ENCODE peak calls at places on chromosomes 4 and X, in six cellular contexts. N is H9; R is thyroid gland; D is CD8-positive, alpha-beta T cell; Q is A549; O is PC-9. C is an unnamed sample.

GRCh38 chrX:137051978-137052640 is 18.3 kb upstream of the GPR101 start:
- DNase-seq in N (peak; percentile 75), R (peak; percentile 49), D (peak; percentile 62), Q (peak; percentile 49), O (peak; percentile 66), C (no peak)

GRCh38 chr4:2888826-2889225 is 45.2 kb downstream of the ADD1 start:
- DNase-seq in N (no peak), R (no peak), D (no peak), Q (no peak), O (no peak), C (no peak)

GRCh38 chr4:94909645-94910044 is 151.9 kb downstream of the BMPR1B start:
- DNase-seq in N (no peak), R (no peak), D (no peak), Q (no peak), O (no peak), C (no peak)

GRCh38 chrX:151359931-151360871 is 36.8 kb upstream of the VMA21 start:
- DNase-seq in N (peak; percentile 64), R (peak; percentile 39), D (peak; percentile 12), Q (no peak), O (peak; percentile 19), C (no peak)

GRCh38 chr4:2792711-2793577 is at the start of gene SH3BP2:
- DNase-seq in N (peak; percentile 85), R (peak; percentile 80), D (no peak), Q (peak; percentile 56), O (peak; percentile 72), C (no peak)

GRCh38 chrX:63657821-63658220 is 127.2 kb downstream of the ARHGEF9 start:
- DNase-seq in N (no peak), R (no peak), D (no peak), Q (peak; percentile 0), O (peak; percentile 54), C (no peak)

GRCh38 chrX:150038977-150039599 is 100.8 kb upstream of the EOLA2 start:
- DNase-seq in N (no peak), R (no peak), D (no peak), Q (peak; percentile 12), O (no peak), C (no peak)

GRCh38 chr4:76809594-76810305 is 88.2 kb downstream of the SOWAHB start:
- DNase-seq in N (no peak), R (peak; percentile 83), D (no peak), Q (peak; percentile 4), O (no peak), C (no peak)

GRCh38 chrX:47218920-47219815 is 687 bp downstream of the CDK16 start:
- DNase-seq in N (peak; percentile 55), R (peak; percentile 44), D (peak; percentile 13), Q (peak; percentile 29), O (peak; percentile 17), C (no peak)

GRCh38 chr4:174523003-174523693 is 860 bp upstream of the HPGD start:
- DNase-seq in N (no peak), R (no peak), D (no peak), Q (peak; percentile 21), O (no peak), C (no peak)

GRCh38 chr4:100081511-100081910 is 108.8 kb downstream of the DDIT4L start:
- DNase-seq in N (no peak), R (no peak), D (no peak), Q (no peak), O (no peak), C (no peak)

GRCh38 chr4:86661418-86661817 is 67.3 kb downstream of the PTPN13 start:
- DNase-seq in N (no peak), R (no peak), D (no peak), Q (no peak), O (no peak), C (no peak)

GRCh38 chr4:64756016-64756415 is 346.8 kb upstream of the TECRL start:
- DNase-seq in N (no peak), R (no peak), D (no peak), Q (no peak), O (no peak), C (no peak)

GRCh38 chr4:177778623-177779022 is 336.4 kb upstream of the AGA start:
- DNase-seq in N (no peak), R (no peak), D (no peak), Q (no peak), O (no peak), C (no peak)

GRCh38 chr4:140308366-140309123 is 64.9 kb upstream of the SCOC start:
- DNase-seq in N (no peak), R (no peak), D (no peak), Q (peak; percentile 14), O (peak; percentile 21), C (no peak)

GRCh38 chr4:110197421-110198398 is 705 bp downstream of the ELOVL6 start:
- DNase-seq in N (peak; percentile 39), R (peak; percentile 17), D (peak; percentile 10), Q (peak; percentile 22), O (no peak), C (no peak)

GRCh38 chr4:110543577-110543976 is 67.6 kb downstream of the ENPEP start:
- DNase-seq in N (no peak), R (no peak), D (no peak), Q (no peak), O (no peak), C (no peak)

GRCh38 chr4:6875431-6875831 is 34.2 kb upstream of the TBC1D14 start:
- DNase-seq in N (no peak), R (no peak), D (no peak), Q (no peak), O (no peak), C (no peak)

GRCh38 chr4:6876440-6876839 is 33.2 kb upstream of the TBC1D14 start:
- DNase-seq in N (no peak), R (no peak), D (no peak), Q (no peak), O (no peak), C (no peak)

GRCh38 chr4:6869944-6870343 is 39.7 kb upstream of the TBC1D14 start:
- DNase-seq in N (no peak), R (no peak), D (no peak), Q (no peak), O (no peak), C (no peak)

GRCh38 chr4:6873792-6874461 is 35.7 kb upstream of the TBC1D14 start:
- DNase-seq in N (peak; percentile 75), R (peak; percentile 78), D (peak; percentile 69), Q (peak; percentile 65), O (peak; percentile 58), C (no peak)

GRCh38 chr4:6873291-6873690 is 36.3 kb upstream of the TBC1D14 start:
- DNase-seq in N (no peak), R (no peak), D (no peak), Q (peak; percentile 44), O (no peak), C (no peak)
- TF ChIP-seq CTCF in N (no peak), R (no peak), D (no peak), Q (no peak), O (no peak), C (no peak)

GRCh38 chr4:7677799-7678301 is 243.1 kb upstream of the PSAPL1 start:
- DNase-seq in N (no peak), R (no peak), D (no peak), Q (no peak), O (no peak), C (no peak)

GRCh38 chr4:7679431-7679830 is 244.7 kb upstream of the PSAPL1 start:
- DNase-seq in N (no peak), R (no peak), D (no peak), Q (no peak), O (no peak), C (no peak)

GRCh38 chr4:7678318-7678852 is 243.7 kb upstream of the PSAPL1 start:
- DNase-seq in N (no peak), R (no peak), D (no peak), Q (no peak), O (no peak), C (no peak)

GRCh38 chr4:7680731-7681130 is 246.0 kb upstream of the PSAPL1 start:
- DNase-seq in N (no peak), R (no peak), D (no peak), Q (no peak), O (no peak), C (no peak)

DNA sequence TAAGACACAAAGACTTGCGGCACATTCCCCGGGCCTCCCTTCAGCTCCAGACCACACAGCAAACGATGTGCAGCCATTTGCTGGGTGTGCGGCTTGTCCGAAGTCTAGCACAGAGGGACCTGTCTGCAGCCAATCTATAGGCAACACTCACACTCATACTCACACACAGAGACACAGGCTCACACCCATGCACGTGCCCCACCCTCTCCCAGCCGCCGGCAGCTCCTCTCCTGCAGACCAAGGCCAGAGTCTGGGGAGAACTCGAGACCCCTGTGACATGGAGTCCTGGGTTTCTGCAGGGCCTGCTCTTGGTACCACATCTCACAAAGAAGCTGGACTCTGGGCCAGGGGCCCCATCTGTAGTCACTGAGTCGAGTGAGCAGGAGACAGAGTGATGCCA is 245.4 kb upstream of the PSAPL1 start:
- DNase-seq in N (no peak), R (no peak), D (no peak), Q (no peak), O (no peak), C (no peak)
- H3K4me1 ChIP-seq in N (no peaks in the 10 kb centered on the region), R (no peaks in the 10 kb centered on the region), D (no peaks in the 10 kb centered on the region), Q (no peaks in the 10 kb centered on the region), O (no peaks in the 10 kb centered on the region), C (peaks cover 8% of the 10 kb centered on the region)

DNA sequence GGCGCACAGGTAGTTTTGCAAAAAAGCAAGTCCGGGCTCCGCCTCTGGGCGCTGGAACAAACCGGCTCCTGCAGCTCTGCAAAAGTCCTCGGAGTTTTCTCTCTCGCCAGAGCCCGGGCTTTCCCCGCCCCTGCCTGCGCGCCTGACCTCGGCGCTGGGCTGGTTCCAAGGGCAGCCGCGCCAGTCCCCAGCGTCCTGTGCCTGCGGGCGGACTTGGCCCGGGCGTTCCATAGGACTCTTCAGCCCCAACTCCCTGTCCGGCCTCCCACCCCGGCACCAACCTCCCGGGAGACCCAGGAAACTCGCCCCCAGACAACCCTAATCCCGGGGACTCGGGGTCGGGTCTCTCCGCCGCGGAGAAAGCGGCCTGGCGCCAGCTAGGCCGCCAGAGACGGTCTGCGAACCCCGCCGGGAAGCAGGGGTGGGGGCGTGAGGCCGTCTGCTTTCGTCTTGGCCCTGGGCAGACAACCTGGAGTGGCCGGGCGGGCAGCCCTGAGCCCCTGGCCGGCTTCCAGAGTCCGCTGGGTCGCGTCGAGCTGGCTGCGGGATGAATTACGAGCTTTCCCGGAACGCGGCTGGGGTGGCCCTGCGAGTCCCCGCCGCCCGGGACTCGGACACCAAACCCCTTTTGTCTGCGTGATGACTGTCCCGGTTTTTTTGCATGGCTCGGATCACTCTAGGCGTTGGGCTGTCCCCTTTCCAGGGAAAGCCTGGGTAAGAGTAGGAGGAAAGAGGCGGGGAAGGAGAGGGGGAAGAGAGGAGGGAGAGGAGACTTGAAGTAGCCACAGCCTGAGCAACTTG is 971 bp downstream of the MXRA5 start:
- DNase-seq in N (peak; percentile 61), R (peak; percentile 86), D (no peak), Q (no peak), O (no peak), C (no peak)
- TF ChIP-seq CTCF in N (no peak), R (peak; percentile 0), D (no peak), Q (no peak), O (no peak), C (no peak)

GRCh38 chr4:153804742-153805141 is 15.9 kb upstream of the SFRP2 start:
- DNase-seq in N (no peak), R (no peak), D (no peak), Q (no peak), O (no peak), C (no peak)

GRCh38 chr4:153799708-153800074 is 10.8 kb upstream of the SFRP2 start:
- DNase-seq in N (no peak), R (no peak), D (no peak), Q (no peak), O (no peak), C (no peak)

GRCh38 chr4:153798436-153798835 is 9.6 kb upstream of the SFRP2 start:
- DNase-seq in N (no peak), R (no peak), D (no peak), Q (no peak), O (no peak), C (no peak)

GRCh38 chr4:153794001-153794400 is 5.1 kb upstream of the SFRP2 start:
- DNase-seq in N (no peak), R (no peak), D (no peak), Q (no peak), O (no peak), C (no peak)

GRCh38 chr4:153798901-153799707 is 10.2 kb upstream of the SFRP2 start:
- DNase-seq in N (no peak), R (no peak), D (no peak), Q (no peak), O (no peak), C (no peak)
- H3K4me1 ChIP-seq in N (no peaks in the 10 kb centered on the region), R (no peaks in the 10 kb centered on the region), D (no peaks in the 10 kb centered on the region), Q (no peaks in the 10 kb centered on the region), O (no peaks in the 10 kb centered on the region), C (peaks cover 4% of the 10 kb centered on the region)